ENCODE peak calls at places on chromosomes 13 and 19, in six cellular contexts. V is cardiac septum; B is Daoy; F is anterior cingulate cortex; T is stimulated activated CD8-positive, alpha-beta memory T cell treated with anti-CD3 and anti-CD28 coated beads, Interleukin-2, amount 100 ng/mL, for 1 hour; U is EL. P is an unnamed sample.

GRCh38 chr19:35879068-35879467 is 10.7 kb downstream of the APLP1 start:
- DNase-seq in V (no peak), B (no peak), F (no peak), T (no peak), U (no peak), P (no peak)

GRCh38 chr13:99347335-99347878 is 40.2 kb upstream of the GPR183 start:
- DNase-seq in V (no peak), B (no peak), F (no peak), T (no peak), U (no peak), P (no peak)

GRCh38 chr19:10260141-10260584 is 8.1 kb downstream of the MRPL4 start:
- DNase-seq in V (no peak), B (peak; percentile 83), F (no peak), T (no peak), U (no peak), P (no peak)

GRCh38 chr19:13748169-13748884 is 16.0 kb upstream of the MRI1 start:
- DNase-seq in V (no peak), B (no peak), F (no peak), T (no peak), U (peak; percentile 54), P (no peak)

GRCh38 chr19:31406106-31406505 is 56.9 kb upstream of the TSHZ3 start:
- DNase-seq in V (no peak), B (no peak), F (no peak), T (no peak), U (no peak), P (no peak)

GRCh38 chr13:113656015-113656588 is 1.9 kb downstream of the ATP4B start:
- DNase-seq in V (peak; percentile 60), B (no peak), F (no peak), T (no peak), U (no peak), P (no peak)

GRCh38 chr13:41678320-41678719 is 221.0 kb downstream of the RGCC start:
- DNase-seq in V (no peak), B (no peak), F (no peak), T (no peak), U (no peak), P (no peak)

GRCh38 chr19:18023596-18024212 is 15.7 kb downstream of the ARRDC2 start:
- DNase-seq in V (peak; percentile 88), B (peak; percentile 82), F (peak; percentile 28), T (no peak), U (no peak), P (no peak)

GRCh38 chr13:41813426-41813825 is 147.5 kb downstream of the VWA8 start:
- DNase-seq in V (no peak), B (no peak), F (no peak), T (no peak), U (peak; percentile 61), P (no peak)

GRCh38 chr13:39107484-39108040 is 69.3 kb downstream of the NHLRC3 start:
- DNase-seq in V (no peak), B (no peak), F (no peak), T (no peak), U (no peak), P (no peak)

GRCh38 chr19:3585301-3586123 is at the start of gene GIPC3:
- DNase-seq in V (no peak), B (no peak), F (no peak), T (no peak), U (no peak), P (no peak)

GRCh38 chr13:84910423-84910822 is 888.8 kb downstream of the SLITRK6 start:
- DNase-seq in V (no peak), B (no peak), F (no peak), T (no peak), U (no peak), P (no peak)

GRCh38 chr13:102267191-102267590 is 134.7 kb downstream of the FGF14 start:
- DNase-seq in V (no peak), B (no peak), F (no peak), T (no peak), U (no peak), P (no peak)

GRCh38 chr19:1424182-1424955 is 13.8 kb upstream of the RPS15 start:
- DNase-seq in V (no peak), B (no peak), F (no peak), T (no peak), U (no peak), P (no peak)

GRCh38 chr13:44342741-44343140 is 30.9 kb upstream of the SERP2 start:
- DNase-seq in V (no peak), B (no peak), F (no peak), T (no peak), U (no peak), P (no peak)

GRCh38 chr13:30204564-30204963 is 102.8 kb downstream of the KATNAL1 start:
- DNase-seq in V (no peak), B (no peak), F (no peak), T (no peak), U (no peak), P (no peak)

GRCh38 chr19:47095707-47096704 is 17.6 kb downstream of the ZC3H4 start:
- DNase-seq in V (peak; percentile 82), B (no peak), F (no peak), T (no peak), U (no peak), P (no peak)

GRCh38 chr19:58385313-58386165 is 1.5 kb upstream of the RPS5 start:
- DNase-seq in V (no peak), B (no peak), F (no peak), T (no peak), U (no peak), P (no peak)

GRCh38 chr19:14686411-14686810 is 3.4 kb upstream of the ZNF333 start:
- DNase-seq in V (no peak), B (peak; percentile 10), F (no peak), T (no peak), U (no peak), P (no peak)

GRCh38 chr19:30214651-30215051 is 157.5 kb upstream of the ZNF536 start:
- DNase-seq in V (peak; percentile 12), B (peak; percentile 50), F (no peak), T (no peak), U (no peak), P (no peak)

GRCh38 chr19:4342421-4343055 is 824 bp upstream of the MPND start:
- DNase-seq in V (peak; percentile 98), B (peak; percentile 99), F (peak; percentile 97), T (peak; percentile 77), U (peak; percentile 100), P (peak; percentile 78)

GRCh38 chr19:47111081-47111589 is 2.4 kb downstream of the ZC3H4 start:
- DNase-seq in V (peak; percentile 83), B (peak; percentile 31), F (no peak), T (no peak), U (no peak), P (peak; percentile 25)

GRCh38 chr13:35848868-35849644 is 282.1 kb downstream of the DCLK1 start:
- DNase-seq in V (no peak), B (no peak), F (no peak), T (no peak), U (no peak), P (no peak)

GRCh38 chr19:17340302-17340870 is 3.0 kb downstream of the GTPBP3 start:
- DNase-seq in V (no peak), B (peak; percentile 57), F (no peak), T (no peak), U (no peak), P (no peak)

GRCh38 chr13:21529102-21529893 is 70.2 kb upstream of the ZDHHC20 start:
- DNase-seq in V (no peak), B (no peak), F (no peak), T (no peak), U (no peak), P (no peak)

GRCh38 chr19:16920816-16921529 is 32.2 kb downstream of the F2RL3 start:
- DNase-seq in V (peak; percentile 70), B (peak; percentile 91), F (no peak), T (no peak), U (peak; percentile 91), P (no peak)

GRCh38 chr19:38266981-38267597 is 2.7 kb downstream of the SPINT2 start:
- DNase-seq in V (no peak), B (peak; percentile 72), F (no peak), T (no peak), U (peak; percentile 59), P (no peak)

GRCh38 chr13:110564472-110564985 is 3.0 kb upstream of the RAB20 start:
- DNase-seq in V (no peak), B (no peak), F (no peak), T (no peak), U (no peak), P (no peak)

GRCh38 chr19:53906211-53907192 is 2.6 kb upstream of the CACNG7 start:
- DNase-seq in V (peak; percentile 86), B (peak; percentile 59), F (peak; percentile 32), T (peak; percentile 52), U (peak; percentile 31), P (peak; percentile 36)

GRCh38 chr19:34960103-34960805 is 3.8 kb downstream of the ZNF792 start:
- DNase-seq in V (no peak), B (peak; percentile 97), F (no peak), T (no peak), U (peak; percentile 91), P (no peak)

GRCh38 chr13:110305949-110306339 is 1.0 kb downstream of the COL4A1 start:
- DNase-seq in V (peak; percentile 20), B (no peak), F (no peak), T (no peak), U (peak; percentile 49), P (no peak)

GRCh38 chr19:18789422-18789832 is 1.7 kb downstream of the COMP start:
- DNase-seq in V (no peak), B (no peak), F (no peak), T (no peak), U (no peak), P (no peak)

GRCh38 chr19:37563518-37563917 is 31.1 kb downstream of the ZNF571 start:
- DNase-seq in V (no peak), B (no peak), F (no peak), T (no peak), U (no peak), P (no peak)

GRCh38 chr19:40443930-40444180 is 280 bp downstream of the SERTAD3 start:
- DNase-seq in V (no peak), B (no peak), F (no peak), T (no peak), U (peak; percentile 31), P (peak; percentile 42)

GRCh38 chr13:77833331-77833863 is 85.2 kb downstream of the EDNRB start:
- DNase-seq in V (no peak), B (no peak), F (no peak), T (no peak), U (no peak), P (no peak)

GRCh38 chr19:48415395-48415794 is 21.9 kb downstream of the GRIN2D start:
- DNase-seq in V (peak; percentile 86), B (peak; percentile 83), F (peak; percentile 34), T (peak; percentile 51), U (peak; percentile 65), P (no peak)

GRCh38 chr13:113967206-113967720 is 6.6 kb downstream of the C13orf46 start:
- DNase-seq in V (no peak), B (no peak), F (no peak), T (no peak), U (no peak), P (no peak)

GRCh38 chr13:45162194-45162593 is 38.7 kb downstream of the KCTD4 start:
- DNase-seq in V (no peak), B (peak; percentile 24), F (no peak), T (no peak), U (no peak), P (no peak)